ENCODE peak calls at places on chromosomes 12 and 14, in seven cellular contexts. U is ovary; T is CD8-positive, alpha-beta T cell; N is H1; F is hepatocyte; M is IMR-90; R is breast epithelium. B is an unnamed sample.

GRCh38 chr14:78029471-78030372 is 140.5 kb upstream of the NRXN3 start:
- DNase-seq in U (no peak), T (no peak), N (peak), F (no peak), M (no peak), R (no peak), B (no peak)

GRCh38 chr12:66859751-66860440 is 181.0 kb upstream of the GRIP1 start:
- DNase-seq in U (no peak), T (no peak), N (no peak), F (peak), M (no peak), R (no peak), B (no peak)

GRCh38 chr14:77105554-77105953 is 7.5 kb downstream of the CIPC start:
- DNase-seq in U (no peak), T (no peak), N (no peak), F (no peak), M (no peak), R (no peak), B (no peak)

GRCh38 chr14:68884031-68885030 is 91.5 kb upstream of the ZFP36L1 start:
- DNase-seq in U (no peak), T (no peak), N (no peak), F (no peak), M (peak), R (no peak), B (peak)

GRCh38 chr14:37037636-37038387 is 134.6 kb downstream of the SLC25A21 start:
- DNase-seq in U (no peak), T (no peak), N (no peak), F (no peak), M (no peak), R (no peak), B (no peak)

GRCh38 chr14:50792058-50792477 is 38.9 kb downstream of the NIN start:
- DNase-seq in U (no peak), T (no peak), N (no peak), F (no peak), M (no peak), R (no peak), B (no peak)

GRCh38 chr12:90611891-90612290 is 343.1 kb downstream of the CCER1 start:
- DNase-seq in U (no peak), T (no peak), N (no peak), F (no peak), M (no peak), R (no peak), B (no peak)

GRCh38 chr14:89779707-89780106 is 174.8 kb downstream of the EFCAB11 start:
- DNase-seq in U (no peak), T (no peak), N (no peak), F (no peak), M (no peak), R (no peak), B (no peak)

GRCh38 chr14:74257078-74257987 is 18.1 kb downstream of the VSX2 start:
- DNase-seq in U (peak), T (peak), N (no peak), F (peak), M (peak), R (no peak), B (no peak)

GRCh38 chr14:99266181-99267178 is 5.5 kb downstream of the BCL11B start:
- DNase-seq in U (peak), T (peak), N (no peak), F (peak), M (peak), R (peak), B (peak)

GRCh38 chr14:64266206-64266605 is 28.0 kb downstream of the ESR2 start:
- DNase-seq in U (no peak), T (no peak), N (no peak), F (no peak), M (peak), R (no peak), B (no peak)

GRCh38 chr12:121128908-121129704 is 3.6 kb upstream of the P2RX7 start:
- DNase-seq in U (peak), T (peak), N (no peak), F (peak), M (peak), R (peak), B (peak)

GRCh38 chr14:89572566-89573398 is 155.7 kb upstream of the FOXN3 start:
- DNase-seq in U (no peak), T (no peak), N (no peak), F (no peak), M (no peak), R (no peak), B (no peak)

GRCh38 chr14:61308198-61308597 is 13.2 kb upstream of the PRKCH start:
- DNase-seq in U (no peak), T (no peak), N (no peak), F (no peak), M (no peak), R (no peak), B (no peak)

GRCh38 chr14:68819260-68819691 is 26.4 kb upstream of the ZFP36L1 start:
- DNase-seq in U (peak), T (no peak), N (no peak), F (peak), M (peak), R (peak), B (no peak)

GRCh38 chr14:85934886-85935254 is 404.9 kb downstream of the FLRT2 start:
- DNase-seq in U (no peak), T (no peak), N (no peak), F (no peak), M (no peak), R (no peak), B (no peak)

GRCh38 chr14:104224516-104225281 is 86.3 kb downstream of the KIF26A start:
- DNase-seq in U (peak), T (no peak), N (no peak), F (peak), M (no peak), R (no peak), B (no peak)
- TF ChIP-seq CTCF in U (no peak), T (no peak), N (peak), F (peak), M (no peak), R (no peak), B (peak)

GRCh38 chr14:58077621-58078020 is 74.4 kb downstream of the ARMH4 start:
- DNase-seq in U (no peak), T (no peak), N (no peak), F (no peak), M (peak), R (no peak), B (no peak)
- H3K27ac ChIP-seq in U (no peak), T (no peak), N (no peak), F (no peak), M (no peak), R (peak), B (peak)

GRCh38 chr12:6373022-6373787 is 2.2 kb downstream of the SCNN1A start:
- DNase-seq in U (no peak), T (no peak), N (no peak), F (no peak), M (no peak), R (no peak), B (no peak)
- H3K4me3 ChIP-seq in U (no peak), T (no peak), N (peak), F (no peak), M (no peak), R (peak), B (no peak)

GRCh38 chr14:103104389-103104653 is 9.8 kb downstream of the EXOC3L4 start:
- DNase-seq in U (no peak), T (no peak), N (no peak), F (no peak), M (no peak), R (no peak), B (no peak)

GRCh38 chr14:103101964-103102688 is 7.6 kb downstream of the EXOC3L4 start:
- DNase-seq in U (no peak), T (no peak), N (no peak), F (no peak), M (no peak), R (no peak), B (no peak)

GRCh38 chr14:103102689-103103260 is 8.2 kb downstream of the EXOC3L4 start:
- DNase-seq in U (no peak), T (no peak), N (no peak), F (no peak), M (no peak), R (no peak), B (no peak)

GRCh38 chr14:103104654-103105511 is 10.4 kb downstream of the EXOC3L4 start:
- DNase-seq in U (peak), T (peak), N (no peak), F (peak), M (peak), R (no peak), B (no peak)

DNA sequence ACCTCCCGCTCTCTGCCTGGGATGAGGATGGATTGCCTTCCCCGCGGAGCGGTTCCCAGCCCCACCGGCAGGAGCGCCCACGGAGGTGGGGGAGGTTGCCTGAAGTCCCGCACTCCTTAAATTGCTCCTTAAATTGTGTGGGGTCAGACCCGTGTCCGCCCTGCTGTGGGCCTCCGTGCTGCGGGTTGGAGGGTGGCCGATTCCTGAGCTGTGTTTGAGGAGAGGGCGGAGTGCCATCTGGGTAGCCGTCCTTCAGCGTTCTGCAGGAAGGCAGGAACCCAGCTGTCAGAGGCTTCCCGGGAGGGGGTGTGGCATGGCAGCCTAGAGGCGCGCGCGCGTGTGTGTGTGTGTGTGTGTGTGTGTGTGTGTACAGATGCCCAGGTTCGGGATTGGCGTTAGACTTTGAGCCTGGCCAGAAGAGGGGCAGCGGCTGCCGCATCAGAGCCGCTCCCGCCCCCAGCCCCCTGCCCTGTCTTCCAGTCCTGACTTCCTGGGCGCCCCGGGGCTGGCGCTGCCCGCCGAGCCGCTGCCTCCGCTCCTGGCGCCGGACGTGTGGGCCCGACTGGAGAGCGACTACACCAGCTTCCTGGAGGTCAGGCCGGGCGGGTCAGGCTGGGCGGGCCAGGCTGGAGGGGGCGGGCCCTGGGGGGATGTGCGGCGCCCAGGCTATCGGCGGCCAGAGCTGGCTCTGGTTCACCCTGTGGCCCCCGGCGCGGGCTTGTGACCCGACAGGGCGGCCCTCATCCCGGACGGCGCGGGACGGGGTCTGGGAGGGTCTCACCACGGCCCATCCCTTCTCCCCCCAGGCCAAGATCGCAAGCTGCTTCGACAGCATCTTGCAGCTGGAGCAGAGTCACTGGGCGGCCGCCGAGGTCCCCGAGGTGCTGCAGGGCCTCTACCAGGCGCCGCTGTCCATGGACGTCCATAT is 9.2 kb downstream of the EXOC3L4 start:
- DNase-seq in U (no peak), T (no peak), N (no peak), F (no peak), M (peak), R (no peak), B (no peak)
- TF ChIP-seq CTCF in U (no peak), T (no peak), N (no peak), F (no peak), M (peak), R (peak), B (no peak)

DNA sequence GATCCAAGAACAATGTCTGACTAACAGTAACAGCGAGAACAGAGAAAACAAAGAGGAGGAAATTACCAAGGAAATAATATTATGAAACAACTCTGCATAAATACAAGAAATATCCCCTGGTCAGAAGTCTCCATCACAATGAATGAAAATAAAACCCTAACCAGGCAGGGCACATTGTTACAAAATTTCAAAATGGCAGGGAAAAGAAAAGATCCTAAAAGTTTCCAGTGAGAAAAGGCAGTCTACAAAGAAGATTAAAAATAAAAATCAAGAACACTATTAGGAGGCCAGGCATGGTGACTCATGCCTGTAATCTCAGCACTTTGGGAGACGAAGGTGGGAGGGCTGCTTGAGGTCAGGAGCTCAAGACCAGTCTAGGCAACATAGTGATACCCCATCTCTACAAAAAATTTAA is 47.9 kb downstream of the FERMT2 start:
- DNase-seq in U (no peak), T (no peak), N (no peak), F (no peak), M (peak), R (no peak), B (no peak)
- H3K27ac ChIP-seq in U (no peak), T (no peak), N (no peak), F (no peak), M (no peak), R (no peak), B (peak)

GRCh38 chr12:131710464-131711457 is at the start of gene SFSWAP:
- DNase-seq in U (peak), T (peak), N (no peak), F (peak), M (peak), R (peak), B (peak)

GRCh38 chr12:131711551-131712205 is 788 bp downstream of the SFSWAP start:
- DNase-seq in U (no peak), T (no peak), N (no peak), F (peak), M (no peak), R (no peak), B (no peak)

GRCh38 chr12:131716282-131716681 is 5.4 kb downstream of the SFSWAP start:
- DNase-seq in U (no peak), T (no peak), N (no peak), F (no peak), M (no peak), R (no peak), B (no peak)

GRCh38 chr12:131714759-131715158 is 3.9 kb downstream of the SFSWAP start:
- DNase-seq in U (no peak), T (no peak), N (no peak), F (no peak), M (no peak), R (no peak), B (no peak)

DNA sequence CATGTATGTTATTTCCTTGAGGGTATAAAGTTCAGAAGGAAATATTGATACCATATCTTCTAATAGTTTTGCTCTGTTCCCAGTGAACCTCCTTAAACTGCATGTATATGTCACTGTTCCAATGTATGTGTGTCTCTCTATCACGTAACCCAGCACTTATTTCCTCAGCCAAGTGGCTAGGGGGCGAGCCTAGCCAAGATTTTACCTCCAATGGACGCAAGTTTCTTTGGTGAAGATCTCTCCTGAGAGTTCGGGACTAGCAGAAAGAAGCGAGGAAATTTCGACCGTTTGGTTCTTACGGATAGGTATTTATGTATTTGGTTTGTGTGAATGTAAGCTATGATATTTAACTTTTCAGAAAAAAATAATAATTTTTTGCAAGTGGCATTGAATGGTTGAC is 2.5 kb downstream of the SFSWAP start:
- DNase-seq in U (no peak), T (no peak), N (no peak), F (no peak), M (no peak), R (no peak), B (no peak)
- H3K4me3 ChIP-seq in U (no peak), T (no peak), N (no peak), F (no peak), M (no peak), R (no peak), B (no peak)

DNA sequence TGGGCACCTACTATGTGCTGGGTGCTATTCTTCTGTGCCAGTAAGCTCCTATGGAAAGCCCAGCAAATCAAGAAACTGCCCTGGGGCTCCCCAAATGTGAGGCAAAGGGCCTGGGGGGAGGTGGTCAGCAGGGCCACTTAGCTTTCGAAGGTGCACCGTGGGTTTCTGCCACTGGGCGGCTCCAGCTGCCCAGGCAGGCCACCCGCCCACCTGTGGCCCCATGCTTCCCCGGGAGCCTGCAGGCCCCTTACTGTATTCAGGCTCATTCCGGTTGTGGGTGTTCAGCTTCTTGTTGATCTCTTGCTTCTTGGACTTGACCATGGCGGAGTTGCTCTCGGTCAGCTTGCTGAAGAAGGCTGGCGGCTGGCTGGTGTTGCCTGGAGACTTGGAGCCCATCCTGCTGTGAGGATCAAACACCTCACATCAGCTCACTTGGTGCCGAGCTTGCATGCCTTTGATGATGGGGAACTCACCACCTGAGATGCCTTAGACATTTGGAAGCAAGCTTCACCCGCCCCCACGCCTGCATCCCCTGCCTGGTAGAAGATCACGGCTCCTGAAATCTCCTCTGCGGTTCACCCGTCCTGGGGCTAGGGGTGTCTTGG is 37.3 kb downstream of the RFLNA start:
- DNase-seq in U (no peak), T (no peak), N (no peak), F (no peak), M (no peak), R (no peak), B (no peak)
- TF ChIP-seq CTCF in U (no peak), T (no peak), N (peak), F (peak), M (peak), R (no peak), B (no peak)

GRCh38 chr12:49761677-49762467 is 20.5 kb downstream of the TMBIM6 start:
- DNase-seq in U (no peak), T (no peak), N (no peak), F (no peak), M (no peak), R (no peak), B (no peak)

GRCh38 chr12:49766115-49766455 is 24.7 kb downstream of the TMBIM6 start:
- DNase-seq in U (no peak), T (no peak), N (no peak), F (no peak), M (no peak), R (no peak), B (no peak)

GRCh38 chr12:49764126-49764525 is 22.8 kb downstream of the TMBIM6 start:
- DNase-seq in U (no peak), T (no peak), N (no peak), F (no peak), M (no peak), R (no peak), B (no peak)

GRCh38 chr12:49762468-49762847 is 21.1 kb downstream of the TMBIM6 start:
- DNase-seq in U (no peak), T (peak), N (no peak), F (no peak), M (no peak), R (no peak), B (no peak)

GRCh38 chr12:49763006-49763591 is 21.7 kb downstream of the TMBIM6 start:
- DNase-seq in U (peak), T (peak), N (peak), F (peak), M (peak), R (peak), B (peak)
- H3K27ac ChIP-seq in U (no peak), T (no peak), N (no peak), F (no peak), M (no peak), R (no peak), B (no peak)

DNA sequence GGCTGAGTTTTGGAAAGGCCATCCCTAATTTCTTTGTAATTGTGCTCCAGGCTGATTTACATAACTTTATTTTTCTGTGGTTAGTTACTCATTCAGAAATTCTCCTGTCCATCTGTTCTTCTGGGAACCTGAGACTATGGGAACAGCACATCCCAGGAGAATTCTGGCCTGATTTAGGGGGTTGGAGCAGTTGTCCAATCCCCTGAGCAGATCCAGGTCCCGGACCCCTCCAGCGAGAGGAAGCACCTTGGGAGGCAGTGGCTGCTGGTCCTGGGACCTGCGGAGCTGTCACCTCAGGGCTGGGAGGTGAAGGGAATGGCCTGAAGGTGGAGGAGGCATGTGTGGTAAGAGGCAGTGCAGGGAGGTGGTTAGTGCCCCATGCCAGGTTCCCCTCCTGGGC is 40.4 kb downstream of the TSPAN9 start:
- DNase-seq in U (no peak), T (no peak), N (no peak), F (no peak), M (peak), R (no peak), B (no peak)
- H3K4me3 ChIP-seq in U (no peak), T (no peak), N (no peak), F (no peak), M (no peak), R (no peak), B (no peak)